ENCODE peak calls at places on chromosomes 5 and 9, in eight cellular contexts. F is adrenal gland, E is body of pancreas, J is NB4, H is breast epithelium, M is HCT116, W is lower leg skin, C is A549. S is an unnamed sample.

GRCh38 chr5:107466233-107466769 is 204.4 kb downstream of the EFNA5 start:
- DNase-seq in C (peak), E (peak), M (no peak), H (peak), J (no peak), F (no peak), W (no peak), S (no peak)

GRCh38 chr5:95261369-95262175 is 23.3 kb downstream of the MCTP1 start:
- DNase-seq in F (no peak), M (no peak), H (no peak), J (peak), E (no peak), C (no peak), W (no peak), S (peak)

GRCh38 chr5:59079622-59080620 is 497.0 kb downstream of the RAB3C start:
- DNase-seq in C (no peak), J (peak), F (no peak), M (no peak), H (no peak), E (no peak), W (no peak), S (no peak)

GRCh38 chr5:59287361-59287760 is 606.2 kb downstream of the PDE4D start:
- DNase-seq in H (no peak), F (no peak), M (no peak), J (no peak), W (no peak), C (no peak), E (no peak), S (no peak)

GRCh38 chr9:133805876-133806622 is 67.9 kb upstream of the SARDH start:
- DNase-seq in E (no peak), J (no peak), H (no peak), C (no peak), W (no peak), F (no peak), M (no peak), S (no peak)

GRCh38 chr9:36961568-36962360 is 72.3 kb downstream of the PAX5 start:
- DNase-seq in J (no peak), C (no peak), M (no peak), H (no peak), W (no peak), F (no peak), E (peak), S (no peak)

GRCh38 chr5:134070979-134071849 is 43.3 kb upstream of the TCF7 start:
- DNase-seq in C (peak), W (no peak), H (no peak), F (no peak), M (no peak), J (peak), E (peak), S (no peak)

GRCh38 chr9:77011973-77012817 is 7.3 kb upstream of the FOXB2 start:
- DNase-seq in H (no peak), C (no peak), M (peak), F (peak), J (peak), E (peak), W (no peak), S (peak)

GRCh38 chr9:76810377-76810957 is 46.2 kb downstream of the PCA3 start:
- DNase-seq in W (peak), H (no peak), C (peak), M (peak), E (peak), F (peak), J (peak), S (peak)

GRCh38 chr9:127778280-127779135 is at the start of gene SH2D3C:
- DNase-seq in M (no peak), F (no peak), J (peak), H (no peak), W (no peak), E (no peak), C (no peak), S (no peak)

GRCh38 chr9:96219615-96220257 is 82.2 kb downstream of the HSD17B3 start:
- DNase-seq in F (peak), E (peak), H (no peak), C (peak), M (no peak), W (no peak), J (peak), S (peak)

GRCh38 chr9:87327567-87328125 is 170.0 kb upstream of the DAPK1 start:
- DNase-seq in F (no peak), E (no peak), M (no peak), J (no peak), C (no peak), H (no peak), W (no peak), S (no peak)

GRCh38 chr5:17042041-17042440 is 106.0 kb upstream of the MYO10 start:
- DNase-seq in J (no peak), H (no peak), C (no peak), W (no peak), M (no peak), E (no peak), F (no peak), S (no peak)

GRCh38 chr9:92680166-92681119 is 10.5 kb upstream of the IPPK start:
- DNase-seq in F (no peak), H (no peak), E (no peak), J (peak), W (peak), C (no peak), M (no peak), S (no peak)

GRCh38 chr5:169768416-169768815 is 131.3 kb downstream of the DOCK2 start:
- DNase-seq in F (no peak), J (no peak), W (no peak), E (peak), H (no peak), M (no peak), C (no peak), S (no peak)

GRCh38 chr5:141843156-141843927 is 34.9 kb downstream of the PCDH1 start:
- DNase-seq in J (no peak), M (no peak), F (no peak), H (peak), W (no peak), C (no peak), E (peak), S (no peak)

GRCh38 chr5:127785098-127785927 is 82.1 kb downstream of the CCDC192 start:
- DNase-seq in E (no peak), M (no peak), F (no peak), J (peak), W (no peak), H (no peak), C (no peak), S (no peak)

GRCh38 chr5:108238936-108239887 is 142.7 kb downstream of the FBXL17 start:
- DNase-seq in J (no peak), H (no peak), W (no peak), C (no peak), E (no peak), F (peak), M (peak), S (no peak)

GRCh38 chr9:13128266-13128825 is 151.1 kb downstream of the MPDZ start:
- DNase-seq in J (no peak), E (no peak), C (no peak), F (no peak), H (no peak), W (no peak), M (no peak), S (no peak)

GRCh38 chr5:79697222-79698164 is 7.9 kb downstream of the CMYA5 start:
- DNase-seq in E (no peak), C (no peak), H (no peak), M (no peak), J (peak), F (peak), W (no peak), S (peak)
- TF ChIP-seq POLR2A in E (no peak), C (no peak), H (no peak), M (no peak), J (no peak), F (no peak), W (no peak), S (peak)

GRCh38 chr5:57207681-57208080 is 33.8 kb downstream of the GPBP1 start:
- DNase-seq in C (no peak), E (no peak), F (no peak), W (no peak), H (no peak), M (no peak), J (no peak), S (no peak)
- TF ChIP-seq POLR2A in C (no peak), E (no peak), F (no peak), W (no peak), H (no peak), M (no peak), J (no peak), S (no peak)

DNA sequence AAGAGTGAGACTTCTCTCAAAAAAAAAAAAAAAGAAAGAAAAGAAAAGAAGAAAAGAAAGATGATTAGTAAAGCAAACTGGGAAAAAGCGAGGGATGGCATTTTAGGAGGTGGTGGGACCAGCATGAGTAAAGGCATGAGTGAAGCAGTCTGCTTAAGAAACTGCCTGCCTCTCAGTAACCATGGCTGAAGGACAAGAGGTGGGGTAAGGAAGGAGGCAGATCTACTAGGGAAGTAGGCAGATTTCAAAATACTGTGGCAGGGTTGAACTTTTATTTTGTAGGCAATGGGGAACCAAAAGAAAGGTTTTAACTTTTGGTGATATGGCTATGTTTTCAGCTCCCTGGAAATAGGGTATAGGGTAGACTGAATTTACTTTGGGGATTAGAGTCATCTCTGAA is 316.0 kb downstream of the CWC27 start:
- DNase-seq in M (no peak), C (no peak), W (no peak), J (no peak), H (no peak), F (no peak), E (no peak), S (no peak)
- TF ChIP-seq POLR2A in M (no peak), C (no peak), W (no peak), J (no peak), H (no peak), F (no peak), E (no peak), S (no peak)

GRCh38 chr5:75717082-75717922 is at the start of gene POC5:
- DNase-seq in H (peak), E (peak), F (peak), M (peak), W (peak), C (peak), J (peak), S (peak)
- TF ChIP-seq POLR2A in H (peak), E (peak), F (peak), M (peak), W (no peak), C (peak), J (peak), S (peak)

DNA sequence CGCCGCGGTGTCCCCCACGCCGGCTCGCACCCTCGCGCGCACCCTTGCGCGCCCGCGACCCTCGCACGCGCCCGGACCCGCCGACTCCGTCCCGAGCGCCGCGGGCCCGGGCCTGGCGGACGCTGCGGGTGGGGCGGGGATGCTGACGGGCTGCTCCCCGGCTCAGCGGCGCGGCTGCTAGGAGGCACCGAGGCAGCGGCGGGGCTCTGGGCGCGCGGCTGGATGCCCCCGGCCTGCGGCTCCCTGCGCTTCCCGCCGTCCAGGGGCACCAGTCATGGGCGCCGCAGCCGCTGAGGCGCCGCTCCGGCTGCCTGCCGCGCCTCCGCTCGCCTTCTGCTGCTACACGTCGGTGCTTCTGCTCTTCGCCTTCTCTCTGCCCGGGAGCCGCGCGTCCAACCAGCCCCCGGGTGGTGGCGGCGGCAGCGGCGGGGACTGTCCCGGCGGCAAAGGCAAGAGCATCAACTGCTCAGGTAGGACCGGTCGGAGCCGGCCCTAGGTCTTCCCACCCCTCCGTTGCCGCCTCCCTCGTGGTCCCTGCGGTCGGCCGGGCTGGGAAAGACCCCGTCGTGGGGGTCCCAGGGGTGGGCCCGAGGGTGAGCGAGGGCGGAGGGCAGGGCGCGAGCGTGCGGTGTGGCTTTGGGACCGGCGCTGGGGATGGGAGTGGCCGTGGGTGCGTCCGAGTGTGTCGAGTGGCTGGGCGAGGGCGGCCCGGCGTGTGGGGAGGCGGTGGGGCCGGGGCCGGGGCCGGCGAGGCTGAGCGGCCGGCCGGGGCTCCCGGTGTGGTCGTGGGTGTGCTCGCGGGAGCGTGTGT is 527 bp downstream of the TMEFF1 start:
- DNase-seq in H (no peak), W (no peak), J (peak), F (peak), C (peak), M (no peak), E (peak), S (peak)
- TF ChIP-seq POLR2A in H (no peak), W (no peak), J (no peak), F (no peak), C (no peak), M (no peak), E (peak), S (no peak)

S was measured in erythroblast.